ENCODE peak calls at places on chromosomes 2 and 18, in ten cellular contexts. T is HCEC 1CT; O is fibroblast of lung; M is AG09309; P is hepatic stellate cell; G is T1000; X is naive thymus-derived CD8-positive, alpha-beta T cell; N is iPS-NIHi11; C is psoas muscle; W is T47D. V is an unnamed sample.

GRCh38 chr2:179410552-179411356 is 146.1 kb upstream of the SESTD1 start:
- DNase-seq in M (peak), P (peak), X (no peak), W (peak), T (peak), G (no peak), C (no peak), O (peak), N (peak), V (peak)

GRCh38 chr18:3494245-3494526 is 44.2 kb downstream of the TGIF1 start:
- DNase-seq in G (no peak), W (peak), N (no peak), O (no peak), T (no peak), M (no peak), P (no peak), X (no peak), C (no peak), V (no peak)

GRCh38 chr18:36828630-36829361 is at the start of the genes KIAA1328 and TPGS2:
- DNase-seq in G (peak), P (peak), X (peak), W (peak), N (peak), T (peak), C (peak), O (peak), M (no peak), V (peak)

GRCh38 chr2:137333386-137333972 is 568.1 kb downstream of the THSD7B start:
- DNase-seq in G (no peak), X (no peak), O (no peak), M (no peak), W (no peak), P (peak), T (no peak), C (no peak), N (no peak), V (peak)

GRCh38 chr18:24735504-24736243 is 275.2 kb downstream of the HRH4 start:
- DNase-seq in T (no peak), C (no peak), P (no peak), X (no peak), O (no peak), G (no peak), M (no peak), N (no peak), W (no peak), V (no peak)

GRCh38 chr2:30561349-30561748 is 114.3 kb downstream of the LCLAT1 start:
- DNase-seq in X (no peak), M (no peak), T (peak), G (no peak), C (no peak), N (no peak), W (no peak), O (no peak), P (no peak), V (no peak)

GRCh38 chr2:164711246-164712138 is 90.2 kb upstream of the GRB14 start:
- DNase-seq in M (no peak), N (no peak), X (no peak), O (no peak), G (no peak), P (no peak), W (no peak), T (no peak), C (no peak), V (no peak)

GRCh38 chr2:141021109-141021508 is 1109.7 kb downstream of the LRP1B start:
- DNase-seq in C (no peak), T (peak), P (peak), G (no peak), W (no peak), O (peak), M (peak), N (no peak), X (no peak), V (peak)

GRCh38 chr2:95122197-95122551 is 566 bp upstream of the MRPS5 start:
- DNase-seq in C (no peak), W (no peak), X (no peak), O (no peak), G (no peak), M (no peak), N (no peak), T (no peak), P (no peak), V (no peak)